ENCODE peak calls at places on chromosome 14, in five cellular contexts. R, B, U, V and Z are unnamed samples.

GRCh38 chr14:78519863-78520262 is 349.7 kb downstream of the NRXN3 start:
- DNase-seq in R (peak), B (peak), U (peak), V (peak), Z (peak)

GRCh38 chr14:91372680-91373495 is 44.7 kb downstream of the CCDC88C start:
- DNase-seq in R (no peak), B (no peak), U (no peak), V (no peak), Z (no peak)

GRCh38 chr14:104925214-104925899 is 678 bp downstream of the PLD4 start:
- DNase-seq in R (no peak), B (no peak), U (no peak), V (no peak), Z (no peak)

GRCh38 chr14:65156568-65157366 is 54.5 kb upstream of the MAX start:
- DNase-seq in R (no peak), B (peak), U (no peak), V (no peak), Z (peak)

GRCh38 chr14:19800282-19801117 is 3.1 kb upstream of the OR4N2 start:
- DNase-seq in R (no peak), B (no peak), U (no peak), V (no peak), Z (no peak)

GRCh38 chr14:63174760-63175191 is 29.5 kb upstream of the RHOJ start:
- DNase-seq in R (peak), B (peak), U (peak), V (peak), Z (peak)

GRCh38 chr14:63499701-63500250 is 43.4 kb downstream of the PPP2R5E start:
- DNase-seq in R (no peak), B (peak), U (no peak), V (no peak), Z (peak)

GRCh38 chr14:29536886-29537511 is 390.6 kb downstream of the PRKD1 start:
- DNase-seq in R (no peak), B (peak), U (no peak), V (no peak), Z (peak)

GRCh38 chr14:56491299-56492285 is 88.0 kb upstream of the TMEM260 start:
- DNase-seq in R (peak), B (peak), U (peak), V (peak), Z (peak)

GRCh38 chr14:20427231-20428009 is 8.5 kb downstream of the KLHL33 start:
- DNase-seq in R (no peak), B (peak), U (peak), V (no peak), Z (peak)

GRCh38 chr14:31510222-31510621 is 22.4 kb upstream of the GPR33 start:
- DNase-seq in R (no peak), B (peak), U (peak), V (no peak), Z (peak)

GRCh38 chr14:97380539-97380941 is 583.4 kb downstream of the VRK1 start:
- DNase-seq in R (no peak), B (no peak), U (peak), V (no peak), Z (no peak)

GRCh38 chr14:53146739-53147138 is 6.4 kb downstream of the DDHD1 start:
- DNase-seq in R (no peak), B (no peak), U (no peak), V (no peak), Z (no peak)

GRCh38 chr14:87690076-87690661 is 302.8 kb downstream of the GALC start:
- DNase-seq in R (no peak), B (no peak), U (peak), V (peak), Z (no peak)

GRCh38 chr14:99755629-99756603 is 37.3 kb upstream of the EML1 start:
- DNase-seq in R (no peak), B (peak), U (no peak), V (no peak), Z (peak)

GRCh38 chr14:89927466-89927865 is 27.1 kb downstream of the EFCAB11 start:
- DNase-seq in R (no peak), B (no peak), U (no peak), V (no peak), Z (no peak)

GRCh38 chr14:95770777-95771176 is 56.9 kb upstream of the TCL1A start:
- DNase-seq in R (no peak), B (no peak), U (no peak), V (no peak), Z (no peak)

GRCh38 chr14:53278602-53279506 is 125.7 kb upstream of the DDHD1 start:
- DNase-seq in R (no peak), B (peak), U (peak), V (no peak), Z (peak)

GRCh38 chr14:51368721-51369163 is 128.7 kb downstream of the TMX1 start:
- DNase-seq in R (no peak), B (peak), U (no peak), V (no peak), Z (peak)

DNA sequence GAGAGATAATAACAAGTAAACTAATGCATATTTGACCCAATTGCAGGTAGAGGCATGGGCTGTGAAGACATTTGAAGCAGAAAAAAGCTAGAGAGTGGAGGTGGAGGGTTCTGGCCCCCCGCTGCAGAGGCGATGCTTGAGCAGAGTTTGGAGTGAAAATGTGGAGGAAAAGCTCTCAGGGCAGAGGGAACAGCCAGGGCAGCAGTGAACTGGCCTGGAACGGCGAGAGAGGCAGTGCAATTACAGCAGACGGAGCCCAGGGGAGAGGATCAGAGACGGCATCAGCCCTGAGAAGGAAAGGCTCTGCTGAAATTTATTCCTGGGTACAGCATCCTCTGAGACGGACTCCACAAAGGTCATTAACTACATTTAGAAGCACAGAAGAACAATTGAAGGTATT is 14.3 kb downstream of the STON2 start:
- DNase-seq in R (no peak), B (no peak), U (no peak), V (no peak), Z (no peak)
- H2AK5ac ChIP-seq in R (no peak), B (no peak), U (no peak), V (no peak), Z (no peak)

DNA sequence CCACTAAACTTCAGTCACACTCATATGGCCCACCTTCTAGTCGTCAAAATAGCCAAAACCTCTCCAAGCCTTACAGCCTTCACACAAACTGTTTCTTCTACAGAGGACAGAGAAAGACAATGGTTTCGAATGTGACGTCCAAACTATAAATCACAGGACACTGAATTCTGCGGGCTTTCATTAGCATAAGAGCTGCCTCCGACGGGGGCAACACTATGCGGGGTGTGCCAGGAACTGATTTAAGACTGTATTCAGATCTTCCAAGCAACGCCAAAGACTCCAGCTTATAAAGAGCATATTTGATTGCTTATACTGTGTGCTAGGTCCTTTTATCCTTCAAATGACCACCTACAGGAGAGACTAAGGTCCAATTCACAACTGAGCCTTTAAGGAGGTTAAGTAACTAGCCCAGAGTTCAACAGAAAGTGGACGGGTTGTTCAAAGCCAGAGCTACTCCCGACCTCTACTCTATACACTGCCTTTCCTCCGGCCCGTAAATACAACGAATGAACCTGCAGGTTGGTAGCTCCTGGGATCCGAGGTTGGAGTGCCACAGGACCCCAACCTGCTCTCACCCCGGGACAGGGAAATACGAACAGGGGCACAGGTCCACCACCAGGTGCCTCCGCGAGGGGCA is 574 bp downstream of the L2HGDH start:
- DNase-seq in R (no peak), B (no peak), U (peak), V (no peak), Z (no peak)
- H2BK15ac ChIP-seq in R (peak), B (no peak), U (no peak), V (no peak), Z (no peak)

GRCh38 chr14:72883109-72883508 is 10.8 kb downstream of the DPF3 start:
- DNase-seq in R (no peak), B (no peak), U (no peak), V (no peak), Z (no peak)
- H2AK5ac ChIP-seq in R (no peak), B (peak), U (no peak), V (no peak), Z (no peak)

GRCh38 chr14:103110681-103111296 is 12.5 kb upstream of the TNFAIP2 start:
- DNase-seq in R (no peak), B (peak), U (no peak), V (no peak), Z (no peak)
- H2BK15ac ChIP-seq in R (peak), B (peak), U (no peak), V (no peak), Z (no peak)